ENCODE peak calls at places on chromosomes 7 and 10, in eight cellular contexts. X is fibroblast of lung, S is HCT116, P is endothelial cell of umbilical vein, I is neural progenitor cell, L is GM23338, G is DND-41, R is K562. T is an unnamed sample.

GRCh38 chr7:85554294-85554877 is 367.5 kb upstream of the SEMA3D start:
- DNase-seq in X (peak), S (peak), P (peak), I (peak), L (peak), G (peak), R (peak), T (peak)

GRCh38 chr7:5064391-5065106 is 18.9 kb downstream of the RBAK start:
- DNase-seq in X (peak), S (no peak), P (peak), I (no peak), L (peak), G (no peak), R (no peak), T (peak)

GRCh38 chr10:11042375-11042774 is 24.7 kb downstream of the CELF2 start:
- DNase-seq in X (peak), S (no peak), P (no peak), I (no peak), L (no peak), G (no peak), R (no peak), T (peak)

GRCh38 chr10:13956826-13957225 is 370.1 kb downstream of the PRPF18 start:
- DNase-seq in X (no peak), S (no peak), P (no peak), I (no peak), L (peak), G (no peak), R (no peak), T (no peak)

GRCh38 chr7:139568813-139569490 is 45.5 kb downstream of the CLEC2L start:
- DNase-seq in X (no peak), S (no peak), P (no peak), I (no peak), L (no peak), G (no peak), R (no peak), T (no peak)

GRCh38 chr7:96084880-96085551 is 236.9 kb downstream of the SLC25A13 start:
- DNase-seq in X (peak), S (no peak), P (peak), I (no peak), L (no peak), G (no peak), R (no peak), T (peak)

GRCh38 chr7:28115261-28115660 is 65.3 kb downstream of the JAZF1 start:
- DNase-seq in X (no peak), S (no peak), P (no peak), I (no peak), L (no peak), G (no peak), R (no peak), T (no peak)

GRCh38 chr7:80587538-80587937 is 50.9 kb upstream of the CD36 start:
- DNase-seq in X (no peak), S (no peak), P (no peak), I (no peak), L (no peak), G (no peak), R (no peak), T (no peak)

GRCh38 chr7:43516581-43517342 is 66.1 kb upstream of the STK17A start:
- DNase-seq in X (peak), S (no peak), P (no peak), I (no peak), L (no peak), G (peak), R (no peak), T (peak)

GRCh38 chr10:132493756-132494290 is 43.8 kb upstream of the INPP5A start:
- DNase-seq in X (no peak), S (no peak), P (no peak), I (no peak), L (no peak), G (no peak), R (no peak), T (no peak)

GRCh38 chr10:98260350-98260749 is 7.6 kb downstream of the LOXL4 start:
- DNase-seq in X (no peak), S (no peak), P (no peak), I (no peak), L (no peak), G (no peak), R (no peak), T (no peak)

GRCh38 chr7:94656658-94656924 is 658 bp upstream of the SGCE start:
- DNase-seq in X (no peak), S (no peak), P (no peak), I (no peak), L (no peak), G (no peak), R (no peak), T (no peak)

GRCh38 chr10:125159486-125159931 is 854 bp downstream of the CTBP2 start:
- DNase-seq in X (no peak), S (no peak), P (no peak), I (peak), L (no peak), G (peak), R (peak), T (no peak)

GRCh38 chr7:21980921-21981320 is 35.2 kb upstream of the CDCA7L start:
- DNase-seq in X (no peak), S (no peak), P (no peak), I (no peak), L (no peak), G (no peak), R (no peak), T (no peak)

GRCh38 chr10:6778992-6779701 is 199.1 kb upstream of the PRKCQ start:
- DNase-seq in X (peak), S (peak), P (peak), I (no peak), L (no peak), G (no peak), R (no peak), T (peak)

GRCh38 chr10:59387951-59388431 is 25.6 kb upstream of the FAM13C start:
- DNase-seq in X (peak), S (no peak), P (no peak), I (peak), L (no peak), G (no peak), R (no peak), T (peak)

GRCh38 chr10:76150139-76150885 is 718.9 kb downstream of the LRMDA start:
- DNase-seq in X (peak), S (no peak), P (no peak), I (peak), L (peak), G (no peak), R (no peak), T (peak)

GRCh38 chr10:3427316-3427715 is 254.7 kb upstream of the PITRM1 start:
- DNase-seq in X (peak), S (no peak), P (no peak), I (no peak), L (no peak), G (no peak), R (no peak), T (peak)

GRCh38 chr7:92691578-92691977 is 101.4 kb upstream of the FAM133B start:
- DNase-seq in X (peak), S (peak), P (peak), I (peak), L (peak), G (peak), R (peak), T (peak)

GRCh38 chr10:26438534-26439269 is 561 bp downstream of the APBB1IP start:
- DNase-seq in X (peak), S (no peak), P (no peak), I (peak), L (peak), G (peak), R (no peak), T (peak)

GRCh38 chr10:63763744-63764143 is 242.5 kb downstream of the REEP3 start:
- DNase-seq in X (peak), S (no peak), P (no peak), I (no peak), L (no peak), G (no peak), R (no peak), T (no peak)

GRCh38 chr7:151114151-151115090 is 28.1 kb downstream of the AGAP3 start:
- DNase-seq in X (peak), S (no peak), P (no peak), I (peak), L (peak), G (no peak), R (no peak), T (no peak)

GRCh38 chr7:151115836-151116418 is 29.7 kb downstream of the AGAP3 start:
- DNase-seq in X (no peak), S (peak), P (no peak), I (no peak), L (peak), G (no peak), R (no peak), T (no peak)

GRCh38 chr7:151110941-151111645 is 24.8 kb downstream of the AGAP3 start:
- DNase-seq in X (peak), S (no peak), P (peak), I (peak), L (peak), G (peak), R (peak), T (no peak)

GRCh38 chr7:151115121-151115835 is 29.0 kb downstream of the AGAP3 start:
- DNase-seq in X (peak), S (no peak), P (peak), I (peak), L (peak), G (peak), R (no peak), T (no peak)

GRCh38 chr7:151113344-151114150 is 27.3 kb downstream of the AGAP3 start:
- DNase-seq in X (peak), S (peak), P (peak), I (peak), L (peak), G (no peak), R (peak), T (peak)
- H3K4me2 ChIP-seq in X (peak), S (peak), P (peak), I (peak), L (peak), G (no peak), R (peak), T (peak)

GRCh38 chr10:88689366-88689765 is 16.7 kb upstream of the LIPK start:
- DNase-seq in X (no peak), S (no peak), P (no peak), I (no peak), L (no peak), G (no peak), R (no peak), T (no peak)

GRCh38 chr10:88687853-88688467 is 18.1 kb upstream of the LIPK start:
- DNase-seq in X (peak), S (peak), P (peak), I (peak), L (peak), G (no peak), R (peak), T (no peak)

GRCh38 chr10:88693392-88694020 is 12.5 kb upstream of the LIPK start:
- DNase-seq in X (peak), S (no peak), P (peak), I (peak), L (peak), G (no peak), R (peak), T (no peak)
- TF ChIP-seq CTCF in X (peak), S (peak), P (no peak), I (peak), L (peak), G (no peak), R (no peak), T (peak)

DNA sequence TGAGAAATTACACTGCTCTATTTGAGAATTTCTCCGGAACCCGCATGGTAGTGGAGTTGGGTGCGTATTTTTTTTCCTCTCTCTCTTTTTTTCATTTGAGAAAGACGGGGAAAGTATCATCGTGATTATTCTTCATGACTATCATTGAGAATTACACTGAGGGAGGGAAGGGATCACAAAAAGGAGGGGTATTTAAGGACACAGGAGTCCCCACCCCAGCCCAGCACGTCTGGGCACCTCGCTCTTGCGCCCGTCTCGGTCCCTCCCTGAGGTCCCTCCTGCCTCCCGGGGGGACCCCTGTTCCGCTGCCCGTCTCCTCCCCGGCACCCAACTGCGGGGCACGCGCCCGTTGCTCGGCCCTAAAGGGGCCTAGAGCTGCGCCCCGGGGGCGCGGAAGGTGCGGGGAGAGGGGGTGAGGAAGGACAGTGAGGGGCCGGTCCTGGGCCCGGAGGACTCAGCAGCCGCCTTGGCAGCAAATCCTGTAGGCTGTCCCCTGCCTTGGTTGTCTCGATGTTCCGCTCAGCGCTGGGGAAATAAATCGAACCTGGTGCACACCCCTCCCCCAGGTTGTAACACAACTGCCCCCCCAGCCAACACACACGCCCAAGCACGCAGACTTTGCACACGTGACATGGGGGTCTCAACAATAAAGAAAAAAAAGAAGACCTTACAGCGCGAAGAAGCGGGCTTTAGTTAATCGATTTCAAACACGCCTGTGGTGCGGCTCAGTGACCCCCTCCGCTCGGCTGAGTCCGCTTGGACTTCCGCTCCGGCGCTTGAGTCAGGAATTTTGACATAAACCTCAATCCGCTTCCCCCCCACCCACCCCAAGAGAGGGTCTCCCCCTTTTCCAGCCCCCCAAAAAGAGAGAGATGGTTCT is 18.6 kb upstream of the GATA3 start:
- DNase-seq in X (no peak), S (no peak), P (no peak), I (peak), L (peak), G (no peak), R (no peak), T (no peak)
- TF ChIP-seq EZH2 in X (peak), S (no peak), P (no peak), I (peak), L (peak), G (no peak), R (no peak), T (peak)

DNA sequence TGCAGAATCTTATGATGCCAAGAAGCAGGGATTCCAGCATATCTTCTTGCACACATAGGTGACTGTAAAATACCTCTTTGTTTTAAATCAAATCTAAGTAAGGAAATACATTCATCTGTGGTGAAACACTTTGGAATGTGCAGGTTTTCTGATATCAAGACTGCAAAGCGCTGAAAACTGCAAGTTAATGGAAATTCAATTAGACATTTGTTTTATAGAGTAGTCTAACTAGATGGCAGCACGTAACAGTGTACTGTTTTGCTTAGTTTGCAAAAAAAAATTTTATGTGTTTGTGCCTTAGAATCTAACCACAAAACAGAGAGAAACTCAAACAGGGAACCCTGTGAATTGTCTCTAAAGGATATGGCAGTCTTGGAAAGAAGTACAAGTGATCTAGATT is 259.2 kb downstream of the HDAC9 start:
- DNase-seq in X (peak), S (no peak), P (peak), I (no peak), L (no peak), G (no peak), R (no peak), T (peak)
- H3K4me2 ChIP-seq in X (peak), S (no peak), P (no peak), I (no peak), L (no peak), G (no peak), R (no peak), T (peak)

GRCh38 chr7:90453931-90454330 is 15.5 kb upstream of the PTTG1IP2 start:
- DNase-seq in X (no peak), S (no peak), P (no peak), I (no peak), L (no peak), G (no peak), R (no peak), T (no peak)

GRCh38 chr7:90461216-90461615 is 8.2 kb upstream of the PTTG1IP2 start:
- DNase-seq in X (no peak), S (no peak), P (no peak), I (no peak), L (no peak), G (no peak), R (no peak), T (no peak)

GRCh38 chr7:90455163-90456030 is 14.0 kb upstream of the PTTG1IP2 start:
- DNase-seq in X (peak), S (peak), P (peak), I (peak), L (peak), G (no peak), R (peak), T (peak)

GRCh38 chr7:90458104-90458503 is 11.3 kb upstream of the PTTG1IP2 start:
- DNase-seq in X (no peak), S (no peak), P (no peak), I (no peak), L (no peak), G (no peak), R (no peak), T (no peak)

GRCh38 chr7:90459888-90460287 is 9.6 kb upstream of the PTTG1IP2 start:
- DNase-seq in X (no peak), S (no peak), P (no peak), I (no peak), L (peak), G (no peak), R (no peak), T (no peak)
- TF ChIP-seq CTCF in X (peak), S (no peak), P (no peak), I (peak), L (peak), G (no peak), R (peak), T (no peak)

GRCh38 chr10:60798870-60799269 is 20.6 kb downstream of the CDK1 start:
- DNase-seq in X (no peak), S (no peak), P (no peak), I (no peak), L (no peak), G (no peak), R (no peak), T (no peak)

GRCh38 chr10:60798031-60798430 is 19.8 kb downstream of the CDK1 start:
- DNase-seq in X (peak), S (no peak), P (no peak), I (no peak), L (no peak), G (no peak), R (no peak), T (no peak)

GRCh38 chr10:60795465-60796202 is 17.4 kb downstream of the CDK1 start:
- DNase-seq in X (no peak), S (no peak), P (no peak), I (no peak), L (no peak), G (no peak), R (no peak), T (no peak)

GRCh38 chr10:60796481-60796880 is 18.2 kb downstream of the CDK1 start:
- DNase-seq in X (no peak), S (no peak), P (no peak), I (no peak), L (no peak), G (no peak), R (no peak), T (no peak)

GRCh38 chr10:60797200-60797599 is 18.9 kb downstream of the CDK1 start:
- DNase-seq in X (no peak), S (no peak), P (no peak), I (no peak), L (no peak), G (no peak), R (no peak), T (no peak)
- TF ChIP-seq EZH2 in X (no peak), S (no peak), P (no peak), I (no peak), L (no peak), G (no peak), R (no peak), T (no peak)

DNA sequence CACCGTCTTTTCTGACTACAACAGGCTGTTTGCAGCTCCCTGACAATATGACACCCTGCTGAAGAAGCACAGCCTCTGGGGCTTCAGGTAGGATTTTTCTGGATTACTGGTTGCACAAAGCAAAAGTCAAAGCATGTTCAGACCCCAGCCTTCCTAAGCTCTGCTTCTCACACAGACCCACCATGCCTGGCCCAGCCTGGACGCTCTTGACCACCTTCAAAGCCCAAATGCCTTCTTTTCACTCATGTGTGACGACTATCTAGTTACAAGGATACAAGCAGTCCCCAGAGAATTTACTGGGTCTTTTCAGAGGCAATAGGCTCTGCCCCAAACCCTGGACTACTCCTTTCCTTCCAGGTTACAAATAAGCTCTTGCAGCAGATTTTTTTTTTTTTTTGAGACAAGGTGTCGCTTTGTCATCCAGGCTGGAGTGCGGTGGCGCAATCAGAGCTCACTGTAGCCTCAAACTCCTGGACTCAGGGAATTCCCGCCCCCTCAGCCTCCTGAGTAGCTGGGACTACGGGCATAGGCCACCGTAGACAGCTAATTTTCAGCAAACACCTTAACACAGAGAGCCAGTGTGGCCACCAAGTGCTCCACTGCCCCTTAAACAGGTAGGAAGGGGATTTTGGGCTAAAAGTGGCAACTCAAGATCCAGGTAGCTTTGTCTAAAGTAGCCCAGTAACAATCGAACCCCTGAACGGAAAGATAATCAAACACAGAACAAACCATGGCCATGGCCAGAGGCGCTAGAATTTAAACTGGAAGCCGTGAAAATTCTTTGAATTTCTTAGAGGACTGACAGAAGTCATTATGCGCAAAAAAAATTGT is 16.2 kb downstream of the SVIL start:
- DNase-seq in X (peak), S (no peak), P (no peak), I (peak), L (peak), G (no peak), R (no peak), T (no peak)
- H3K4me2 ChIP-seq in X (peak), S (no peak), P (no peak), I (peak), L (no peak), G (no peak), R (no peak), T (peak)

GRCh38 chr7:30594055-30594539 is 581 bp upstream of the GARS1 start:
- DNase-seq in X (peak), S (no peak), P (no peak), I (peak), L (peak), G (peak), R (peak), T (no peak)

GRCh38 chr7:30596721-30597120 is 2.0 kb downstream of the GARS1 start:
- DNase-seq in X (peak), S (no peak), P (no peak), I (no peak), L (no peak), G (no peak), R (no peak), T (no peak)

GRCh38 chr7:30594540-30595460 is at the start of gene GARS1:
- DNase-seq in X (peak), S (peak), P (peak), I (peak), L (peak), G (peak), R (peak), T (peak)

GRCh38 chr7:30595461-30596042 is 874 bp downstream of the GARS1 start:
- DNase-seq in X (peak), S (no peak), P (peak), I (no peak), L (peak), G (no peak), R (no peak), T (no peak)

GRCh38 chr7:30596043-30596641 is 1.5 kb downstream of the GARS1 start:
- DNase-seq in X (peak), S (no peak), P (peak), I (peak), L (peak), G (peak), R (peak), T (no peak)
- TF ChIP-seq CTCF in X (no peak), S (no peak), P (no peak), I (no peak), L (no peak), G (no peak), R (no peak), T (no peak)